ENCODE peak calls at places on chromosomes 5 and 9, in five cellular contexts. G, O, C, M and Y are unnamed samples.

GRCh38 chr5:138276402-138277054 is 2.1 kb upstream of the GFRA3 start:
- DNase-seq in M (peak; percentile 20), C (no peak), O (no peak), G (no peak), Y (no peak)

GRCh38 chr9:6852243-6852963 is 94.6 kb downstream of the KDM4C start:
- DNase-seq in M (no peak), G (peak; percentile 60), O (peak; percentile 84), C (peak; percentile 42), Y (peak; percentile 85)

GRCh38 chr9:79522793-79523192 is 49.0 kb upstream of the TLE4 start:
- DNase-seq in C (no peak), G (no peak), O (no peak), M (no peak), Y (no peak)

GRCh38 chr5:154513669-154514084 is 35.6 kb upstream of the HAND1 start:
- DNase-seq in G (peak; percentile 38), M (no peak), O (no peak), C (peak; percentile 58), Y (no peak)

GRCh38 chr5:62007457-62007856 is 298.5 kb upstream of the KIF2A start:
- DNase-seq in O (no peak), G (no peak), M (no peak), C (no peak), Y (no peak)

GRCh38 chr5:68376931-68377330 is 161.4 kb downstream of the PIK3R1 start:
- DNase-seq in M (no peak), O (no peak), C (peak; percentile 67), G (no peak), Y (no peak)

GRCh38 chr5:60372786-60373185 is 327.2 kb downstream of the DEPDC1B start:
- DNase-seq in M (no peak), O (no peak), G (no peak), C (no peak), Y (no peak)

GRCh38 chr5:169050146-169050571 is 250.8 kb downstream of the SLIT3 start:
- DNase-seq in G (peak; percentile 42), O (peak; percentile 94), M (no peak), C (peak; percentile 73), Y (no peak)

GRCh38 chr5:120817044-120817985 is 353.2 kb downstream of the PRR16 start:
- DNase-seq in M (peak; percentile 68), O (peak; percentile 41), C (peak; percentile 5), G (peak; percentile 6), Y (no peak)

GRCh38 chr9:95082401-95083084 is 235.0 kb downstream of the FANCC start:
- DNase-seq in C (no peak), O (no peak), M (no peak), G (no peak), Y (peak; percentile 69)

GRCh38 chr5:142441638-142442037 is 116.8 kb upstream of the SPRY4 start:
- DNase-seq in M (no peak), C (no peak), G (no peak), O (no peak), Y (no peak)

GRCh38 chr5:112208699-112209615 is 210.1 kb downstream of the EPB41L4A start:
- DNase-seq in M (no peak), O (no peak), G (no peak), C (no peak), Y (no peak)

GRCh38 chr9:15421532-15421931 is 1.1 kb upstream of the SNAPC3 start:
- DNase-seq in O (no peak), M (no peak), G (no peak), C (no peak), Y (no peak)

GRCh38 chr5:59609501-59610265 is 283.8 kb downstream of the PDE4D start:
- DNase-seq in O (no peak), M (no peak), C (no peak), G (peak; percentile 49), Y (no peak)

GRCh38 chr5:179763215-179763945 is 30.4 kb upstream of the LTC4S start:
- DNase-seq in C (peak; percentile 75), G (peak; percentile 87), O (peak; percentile 77), M (peak; percentile 87), Y (peak; percentile 89)

GRCh38 chr5:40171971-40172370 is 507.7 kb upstream of the PTGER4 start:
- DNase-seq in M (no peak), O (peak; percentile 94), C (peak; percentile 79), G (peak; percentile 41), Y (peak; percentile 57)

GRCh38 chr5:129971684-129972083 is 67.4 kb downstream of the CHSY3 start:
- DNase-seq in G (no peak), M (no peak), O (no peak), C (no peak), Y (no peak)

GRCh38 chr5:132022737-132023136 is 11.3 kb upstream of the ACSL6 start:
- DNase-seq in M (no peak), C (peak; percentile 26), G (no peak), O (peak; percentile 53), Y (no peak)

GRCh38 chr5:89307972-89308371 is 425.0 kb upstream of the MEF2C start:
- DNase-seq in O (no peak), M (no peak), G (no peak), C (no peak), Y (no peak)

GRCh38 chr5:149128023-149128875 is 13.0 kb upstream of the ABLIM3 start:
- DNase-seq in G (no peak), C (no peak), O (peak; percentile 87), M (peak; percentile 77), Y (peak; percentile 79)

GRCh38 chr5:135493406-135494180 is 41.4 kb upstream of the TIFAB start:
- DNase-seq in G (peak; percentile 89), O (peak; percentile 86), C (peak; percentile 95), M (peak; percentile 39), Y (peak; percentile 97)

GRCh38 chr5:119274024-119274766 is 81.6 kb upstream of the TNFAIP8 start:
- DNase-seq in G (peak; percentile 16), O (peak; percentile 94), M (no peak), C (peak; percentile 89), Y (no peak)

GRCh38 chr5:159814810-159815585 is 101.3 kb upstream of the ADRA1B start:
- DNase-seq in G (peak; percentile 10), M (no peak), C (no peak), O (peak; percentile 64), Y (no peak)

GRCh38 chr9:105138306-105138801 is 106.1 kb upstream of the SLC44A1 start:
- DNase-seq in O (no peak), G (no peak), C (no peak), M (peak; percentile 72), Y (peak; percentile 62)

GRCh38 chr5:58462623-58463230 is 2.8 kb upstream of the PLK2 start:
- DNase-seq in O (peak; percentile 74), C (peak; percentile 63), G (peak; percentile 38), M (peak; percentile 60), Y (peak; percentile 15)

GRCh38 chr5:135828793-135829150 is 5.7 kb upstream of the SLC25A48 start:
- DNase-seq in O (no peak), M (no peak), G (no peak), C (no peak), Y (no peak)

GRCh38 chr5:146828385-146828784 is 50.2 kb downstream of the PPP2R2B start:
- DNase-seq in M (no peak), O (no peak), G (peak; percentile 71), C (no peak), Y (no peak)

GRCh38 chr9:20270176-20270575 is 352.1 kb downstream of the MLLT3 start:
- DNase-seq in M (no peak), G (no peak), C (peak; percentile 23), O (no peak), Y (no peak)

GRCh38 chr9:131999692-132000551 is 79.7 kb downstream of the MED27 start:
- DNase-seq in O (peak; percentile 77), M (no peak), G (peak; percentile 91), C (peak; percentile 88), Y (no peak)

GRCh38 chr5:107564896-107565295 is 105.8 kb downstream of the EFNA5 start:
- DNase-seq in O (no peak), C (no peak), G (peak; percentile 83), M (no peak), Y (peak; percentile 59)

GRCh38 chr5:37723147-37723961 is 116.5 kb downstream of the GDNF start:
- DNase-seq in M (peak; percentile 74), O (peak; percentile 42), C (no peak), G (peak; percentile 63), Y (no peak)
- TF ChIP-seq CTCF in M (peak; percentile 90), O (peak; percentile 74), C (peak; percentile 47), G (peak; percentile 45), Y (peak; percentile 70)

GRCh38 chr9:125235805-125236534 is 5.2 kb downstream of the HSPA5 start:
- DNase-seq in O (no peak), C (no peak), G (no peak), M (no peak), Y (no peak)
- H3K4me3 ChIP-seq in O (peak overlapping the region; percentile 93), C (no peak overlapping the region), G (peak overlapping the region; percentile 100), M (no peak overlapping the region), Y (peak overlapping the region; percentile 45)

GRCh38 chr9:89078860-89079259 is 87.6 kb downstream of the S1PR3 start:
- DNase-seq in M (no peak), G (peak; percentile 51), C (no peak), O (peak; percentile 5), Y (no peak)

GRCh38 chr9:89080193-89080592 is 88.9 kb downstream of the S1PR3 start:
- DNase-seq in C (no peak), O (no peak), M (no peak), G (no peak), Y (no peak)

GRCh38 chr9:89079421-89079820 is 88.2 kb downstream of the S1PR3 start:
- DNase-seq in G (peak; percentile 14), M (no peak), C (no peak), O (no peak), Y (no peak)

GRCh38 chr9:89078421-89078820 is 87.2 kb downstream of the S1PR3 start:
- DNase-seq in O (no peak), G (no peak), M (no peak), C (no peak), Y (no peak)

GRCh38 chr9:89077519-89077918 is 86.3 kb downstream of the S1PR3 start:
- DNase-seq in M (no peak), C (no peak), G (no peak), O (no peak), Y (no peak)
- H3K4me2 ChIP-seq in M (no peak overlapping the region), C (no peak overlapping the region), G (no peak overlapping the region), O (no peak overlapping the region), Y (no peak overlapping the region)

DNA sequence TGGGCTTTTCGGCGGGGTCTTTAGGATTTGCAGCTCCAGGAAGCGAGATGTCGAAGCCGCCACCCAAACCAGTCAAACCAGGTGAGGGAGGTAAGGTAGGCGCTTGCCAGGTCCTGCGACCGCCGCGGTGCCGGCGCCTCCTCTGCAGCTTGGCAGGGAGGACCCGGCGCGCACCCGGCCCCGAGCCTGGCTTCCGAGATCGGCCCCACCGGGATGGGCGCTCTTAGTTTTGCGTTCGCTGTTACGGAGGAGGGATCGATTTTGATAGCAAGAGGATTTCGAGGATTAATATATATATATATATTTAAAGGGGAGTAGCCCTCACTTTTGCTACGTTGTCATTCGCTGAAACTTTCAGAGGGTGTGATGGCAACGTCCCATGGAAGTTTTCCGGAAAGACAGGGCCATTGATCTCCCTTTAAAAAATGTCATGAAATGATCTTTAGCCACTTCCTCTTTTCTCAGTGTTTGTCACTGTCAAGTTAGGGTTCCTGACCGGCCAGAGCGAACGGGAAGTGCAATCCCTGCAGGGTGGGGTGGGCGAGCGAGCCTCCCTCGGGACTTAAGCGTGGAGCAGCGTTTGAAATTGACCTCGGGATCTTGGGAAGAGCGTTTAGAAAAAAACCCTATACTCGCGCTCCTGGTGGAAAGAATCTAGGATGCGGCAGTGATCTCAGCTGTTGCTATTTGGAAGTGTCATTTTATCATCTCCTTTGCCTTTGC is 493 bp downstream of the OSTF1 start:
- DNase-seq in M (peak; percentile 73), C (peak; percentile 55), O (peak; percentile 58), G (peak; percentile 54), Y (peak; percentile 78)
- TF ChIP-seq CTCF in M (peak; percentile 39), C (peak; percentile 45), O (no peak), G (peak; percentile 40), Y (peak; percentile 57)